ENCODE peak calls at places on chromosomes 16 and 17, in six cellular contexts. Q is cardiac fibroblast; R is RPMI7951; M is astrocyte of the spinal cord; U is ELR; Z is CD8-positive, alpha-beta memory T cell. A is an unnamed sample.

GRCh38 chr17:78722101-78722761 is 59.8 kb downstream of the CYTH1 start:
- DNase-seq in Q (no peak), R (no peak), M (no peak), U (no peak), Z (no peak), A (no peak)

GRCh38 chr16:56855936-56856335 is 9.1 kb upstream of the SLC12A3 start:
- DNase-seq in Q (no peak), R (no peak), M (no peak), U (no peak), Z (no peak), A (no peak)

GRCh38 chr17:31202968-31203367 is 94.1 kb downstream of the OMG start:
- DNase-seq in Q (no peak), R (no peak), M (no peak), U (no peak), Z (no peak), A (no peak)

GRCh38 chr16:74487634-74488495 is 66.6 kb upstream of the CLEC18B start:
- DNase-seq in Q (no peak), R (no peak), M (no peak), U (no peak), Z (no peak), A (no peak)

GRCh38 chr17:600576-601301 is 113.9 kb downstream of the VPS53 start:
- DNase-seq in Q (peak), R (no peak), M (peak), U (no peak), Z (no peak), A (no peak)

GRCh38 chr17:69523252-69523861 is 108.9 kb downstream of the MAP2K6 start:
- DNase-seq in Q (peak), R (peak), M (peak), U (peak), Z (no peak), A (peak)

GRCh38 chr16:30381351-30382041 is 865 bp downstream of the SEPTIN1 start:
- DNase-seq in Q (no peak), R (no peak), M (no peak), U (no peak), Z (peak), A (no peak)

GRCh38 chr16:89087922-89088321 is 5.7 kb upstream of the ACSF3 start:
- DNase-seq in Q (no peak), R (no peak), M (no peak), U (no peak), Z (no peak), A (no peak)

GRCh38 chr16:29701214-29701555 is 22.2 kb downstream of the QPRT start:
- DNase-seq in Q (no peak), R (no peak), M (no peak), U (no peak), Z (no peak), A (no peak)

GRCh38 chr16:72554935-72555334 is 383.0 kb upstream of the PMFBP1 start:
- DNase-seq in Q (no peak), R (peak), M (no peak), U (peak), Z (no peak), A (no peak)

GRCh38 chr17:38560503-38561318 is 45.0 kb downstream of the SRCIN1 start:
- DNase-seq in Q (peak), R (peak), M (peak), U (no peak), Z (no peak), A (no peak)

GRCh38 chr17:55763856-55764255 is 13.0 kb downstream of the PCTP start:
- DNase-seq in Q (peak), R (peak), M (no peak), U (peak), Z (no peak), A (no peak)

GRCh38 chr16:1923299-1924034 is 5.3 kb upstream of the HS3ST6 start:
- DNase-seq in Q (peak), R (peak), M (no peak), U (peak), Z (no peak), A (no peak)

GRCh38 chr16:645852-646678 is 3.1 kb upstream of the WDR90 start:
- DNase-seq in Q (no peak), R (peak), M (no peak), U (no peak), Z (no peak), A (no peak)

GRCh38 chr17:80781851-80782277 is 209.8 kb upstream of the CHMP6 start:
- DNase-seq in Q (no peak), R (no peak), M (no peak), U (no peak), Z (no peak), A (no peak)